ENCODE peak calls at places on chromosomes 16 and 17, in ten cellular contexts. J, A, C, O, Y, N, X, H, D and B are unnamed samples.

GRCh38 chr16:54194008-54194731 is 92.4 kb downstream of the IRX3 start:
- DNase-seq in D (peak; percentile 86), Y (no peak), A (peak; percentile 70), O (peak; percentile 85), C (peak; percentile 11), H (no peak), X (no peak), J (peak; percentile 18), N (peak; percentile 47), B (peak; percentile 83)

GRCh38 chr16:89261691-89262563 is 44.4 kb downstream of the ZNF778 start:
- DNase-seq in J (peak; percentile 53), C (no peak), N (no peak), O (no peak), Y (no peak), H (no peak), A (no peak), X (no peak), D (no peak), B (peak; percentile 64)

GRCh38 chr17:61150686-61151299 is 248.8 kb upstream of the TBX2 start:
- DNase-seq in X (no peak), A (no peak), N (no peak), O (no peak), J (no peak), C (no peak), Y (no peak), D (no peak), H (no peak), B (no peak)

GRCh38 chr16:67263201-67263600 is 14.4 kb downstream of the SLC9A5 start:
- DNase-seq in O (no peak), A (no peak), H (no peak), Y (no peak), X (no peak), C (no peak), N (no peak), D (no peak), J (no peak), B (no peak)

GRCh38 chr16:86029131-86029741 is 130.3 kb downstream of the IRF8 start:
- DNase-seq in H (no peak), A (no peak), D (peak; percentile 47), X (no peak), Y (no peak), J (no peak), C (peak; percentile 36), N (no peak), O (peak; percentile 48), B (peak; percentile 70)

GRCh38 chr17:80524150-80524712 is 20.4 kb upstream of the RPTOR start:
- DNase-seq in A (no peak), Y (no peak), H (no peak), X (no peak), N (no peak), J (no peak), C (no peak), D (no peak), O (no peak), B (no peak)

GRCh38 chr16:25126820-25127232 is 15.3 kb downstream of the LCMT1 start:
- DNase-seq in A (no peak), X (peak; percentile 65), Y (peak; percentile 58), D (peak; percentile 67), H (no peak), J (no peak), N (peak; percentile 50), C (peak; percentile 76), O (no peak), B (no peak)

GRCh38 chr17:6165806-6166205 is 95.6 kb downstream of the WSCD1 start:
- DNase-seq in A (no peak), X (no peak), Y (no peak), D (no peak), N (no peak), C (no peak), J (no peak), H (no peak), O (no peak), B (no peak)

GRCh38 chr16:88770459-88771293 is 14.3 kb downstream of the PIEZO1 start:
- DNase-seq in N (peak; percentile 76), H (no peak), O (peak; percentile 74), D (peak; percentile 99), C (peak; percentile 75), A (no peak), Y (peak; percentile 64), J (no peak), X (peak; percentile 45), B (peak; percentile 94)

GRCh38 chr16:56611281-56611833 is 3.0 kb downstream of the MT2A start:
- DNase-seq in D (no peak), Y (peak; percentile 45), J (no peak), O (peak; percentile 78), C (no peak), N (peak; percentile 48), H (no peak), X (peak; percentile 36), A (no peak), B (no peak)

GRCh38 chr16:82259731-82260130 is 89.7 kb upstream of the MPHOSPH6 start:
- DNase-seq in Y (no peak), D (no peak), J (no peak), C (no peak), H (no peak), X (no peak), A (no peak), N (no peak), O (no peak), B (no peak)

GRCh38 chr16:53632526-53632925 is 71.1 kb downstream of the RPGRIP1L start:
- DNase-seq in H (no peak), N (no peak), J (no peak), Y (no peak), X (no peak), A (no peak), O (no peak), D (no peak), C (no peak), B (no peak)

GRCh38 chr17:3754458-3755334 is 31.0 kb downstream of the HASPIN start:
- DNase-seq in A (peak; percentile 99), H (no peak), D (no peak), C (peak; percentile 96), J (peak; percentile 44), Y (no peak), O (no peak), N (no peak), X (peak; percentile 58), B (no peak)

GRCh38 chr16:1300664-1301476 is 8.6 kb upstream of the UBE2I start:
- DNase-seq in A (peak; percentile 94), X (peak; percentile 63), O (peak; percentile 63), Y (peak; percentile 48), J (peak; percentile 29), H (no peak), D (peak; percentile 59), C (peak; percentile 84), N (no peak), B (no peak)

GRCh38 chr16:67025151-67025550 is 3.8 kb upstream of the CBFB start:
- DNase-seq in A (no peak), O (peak; percentile 3), N (no peak), H (no peak), X (no peak), C (no peak), J (no peak), Y (no peak), D (no peak), B (no peak)

GRCh38 chr16:14629612-14629918 is 495 bp downstream of the PARN start:
- DNase-seq in H (no peak), C (no peak), Y (peak; percentile 25), O (no peak), N (no peak), A (no peak), D (no peak), J (no peak), X (no peak), B (no peak)

DNA sequence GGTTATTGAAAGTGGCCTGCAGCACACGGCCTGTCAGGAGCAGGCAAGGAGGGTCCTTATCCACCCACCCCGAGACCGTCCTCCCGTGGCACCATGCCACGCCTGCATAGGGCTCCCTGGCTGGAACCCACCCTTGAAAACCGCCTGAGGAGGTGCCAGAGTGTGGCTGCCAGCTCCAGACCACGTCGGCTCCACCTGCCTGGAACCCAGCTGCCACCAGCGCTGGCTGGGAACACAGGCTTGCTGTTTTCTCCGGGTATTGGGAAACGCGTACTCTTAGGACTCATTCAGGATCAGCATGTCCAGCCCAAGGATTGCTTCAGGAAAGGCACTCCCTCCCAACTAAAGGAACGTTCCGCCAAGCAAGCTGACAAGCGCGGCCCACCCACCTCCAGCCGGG is 6.7 kb downstream of the ARL16 start:
- DNase-seq in X (no peak), J (no peak), N (no peak), O (no peak), Y (no peak), D (no peak), C (no peak), H (no peak), A (no peak), B (no peak)
- TF ChIP-seq POLR2A in X (no peak), J (no peak), N (no peak), O (no peak), Y (no peak), D (no peak), C (no peak), H (no peak), A (peak; percentile 23), B (no peak)

GRCh38 chr16:72124148-72124547 is 30.5 kb downstream of the DHX38 start:
- DNase-seq in N (no peak), Y (no peak), D (no peak), H (no peak), A (peak; percentile 13), J (no peak), O (no peak), C (no peak), X (no peak), B (no peak)
- TF ChIP-seq POLR2A in N (no peak), Y (no peak), D (no peak), H (no peak), A (no peak), J (no peak), O (no peak), C (no peak), X (no peak), B (no peak)

GRCh38 chr17:82205720-82206508 is 6.7 kb downstream of the CCDC57 start:
- DNase-seq in Y (peak; percentile 77), H (peak; percentile 94), J (peak; percentile 76), D (peak; percentile 87), O (peak; percentile 84), A (peak; percentile 82), N (peak; percentile 82), C (peak; percentile 89), X (peak; percentile 94), B (peak; percentile 93)
- TF ChIP-seq POLR2A in Y (peak; percentile 80), H (no peak), J (peak; percentile 13), D (peak; percentile 50), O (no peak), A (no peak), N (peak; percentile 40), C (peak; percentile 87), X (peak; percentile 81), B (peak; percentile 22)

DNA sequence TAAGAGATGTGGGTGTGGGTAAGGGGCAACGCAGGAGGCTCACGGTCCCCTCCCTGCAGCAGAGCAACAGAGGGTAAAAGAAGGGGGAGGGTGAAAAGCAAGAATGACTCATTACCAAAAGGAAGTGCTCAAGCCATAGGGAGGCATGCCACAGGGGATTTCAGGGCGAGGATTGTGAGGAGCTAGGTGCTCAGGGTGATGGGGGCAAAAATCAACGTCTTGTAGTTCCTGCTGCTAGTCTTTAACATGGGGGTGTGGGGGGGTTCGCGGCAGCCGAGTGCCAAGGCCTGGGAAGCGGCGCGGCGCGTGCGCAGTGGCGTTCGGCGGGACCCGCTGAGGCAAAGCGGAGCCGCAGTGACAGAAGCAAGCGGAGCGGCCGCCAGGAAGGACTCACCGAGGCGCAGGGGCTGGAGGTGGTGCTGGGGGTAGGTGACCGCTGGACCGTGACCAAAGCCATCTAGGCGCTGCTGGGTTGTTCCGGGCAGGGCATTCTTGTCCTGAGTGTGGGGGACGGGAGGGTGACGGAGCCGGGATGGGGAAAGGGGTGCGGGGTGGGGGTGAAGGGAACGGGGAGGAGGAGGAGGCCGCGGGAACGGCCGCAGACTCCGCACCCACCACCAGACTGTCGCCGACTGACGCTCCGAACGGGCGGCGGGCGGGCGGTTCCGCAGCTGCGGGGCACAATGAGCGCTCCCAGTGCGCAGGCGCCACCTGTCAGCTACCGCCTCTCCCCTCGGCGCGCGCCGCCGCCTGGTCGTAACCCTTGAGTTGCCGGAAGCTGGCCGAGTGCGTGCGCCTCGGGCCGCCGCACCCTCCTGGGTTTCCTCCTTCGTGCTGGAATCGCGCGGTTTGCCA is at the start of gene SSH2:
- DNase-seq in X (peak; percentile 95), J (peak; percentile 69), D (peak; percentile 97), Y (peak; percentile 83), A (peak; percentile 88), H (peak; percentile 93), C (peak; percentile 94), O (peak; percentile 89), N (peak; percentile 72), B (peak; percentile 92)
- TF ChIP-seq POLR2A in X (peak; percentile 56), J (no peak), D (peak; percentile 62), Y (peak; percentile 70), A (peak; percentile 26), H (no peak), C (peak; percentile 73), O (peak; percentile 56), N (peak; percentile 54), B (no peak)